ENCODE peak calls at places on chromosomes 2 and 18, in five cellular contexts. J, Y, Q, A and C are unnamed samples.

GRCh38 chr2:78782196-78782595 is 243.3 kb upstream of the REG3G start:
- DNase-seq in J (no peak), Y (no peak), Q (no peak), A (no peak), C (no peak)

GRCh38 chr2:237968048-237968862 is 1.4 kb downstream of the UBE2F start:
- DNase-seq in J (peak), Y (no peak), Q (peak), A (peak), C (peak)

GRCh38 chr2:211453311-211453894 is 897.0 kb downstream of the CPS1 start:
- DNase-seq in J (no peak), Y (no peak), Q (no peak), A (no peak), C (no peak)

GRCh38 chr2:25558262-25558661 is 115.1 kb downstream of the DTNB start:
- DNase-seq in J (peak), Y (no peak), Q (peak), A (peak), C (peak)

GRCh38 chr2:105521176-105521575 is 122.3 kb upstream of the FHL2 start:
- DNase-seq in J (peak), Y (no peak), Q (peak), A (no peak), C (no peak)

GRCh38 chr2:230693411-230693810 is 19.2 kb upstream of the CAB39 start:
- DNase-seq in J (no peak), Y (no peak), Q (no peak), A (no peak), C (no peak)

GRCh38 chr2:238554468-238555184 is 127.9 kb downstream of the ASB1 start:
- DNase-seq in J (no peak), Y (no peak), Q (no peak), A (no peak), C (no peak)

GRCh38 chr2:145022671-145023330 is 502.9 kb upstream of the ZEB2 start:
- DNase-seq in J (no peak), Y (no peak), Q (peak), A (no peak), C (peak)

GRCh38 chr2:121776361-121776760 is 20.9 kb downstream of the TSN start:
- DNase-seq in J (no peak), Y (no peak), Q (no peak), A (no peak), C (no peak)

GRCh38 chr18:76209597-76209996 is 285.4 kb downstream of the ZNF516 start:
- DNase-seq in J (peak), Y (no peak), Q (no peak), A (no peak), C (no peak)